ENCODE peak calls at places on chromosomes 12 and 14, in nine cellular contexts. R, Y, P, G, D, T, A, I and V are unnamed samples.

GRCh38 chr14:100336618-100337530 is 13.7 kb downstream of the SLC25A47 start:
- DNase-seq in T (peak; percentile 11), Y (no peak), R (no peak), D (no peak), A (no peak), I (no peak), P (no peak), G (no peak), V (no peak)

GRCh38 chr12:66025477-66025876 is 105.1 kb downstream of the LLPH start:
- DNase-seq in T (no peak), Y (no peak), P (no peak), A (no peak), I (no peak), G (no peak), R (no peak), D (no peak), V (no peak)

GRCh38 chr12:123854918-123855317 is 92.8 kb downstream of the DNAH10 start:
- DNase-seq in T (no peak), Y (no peak), G (peak; percentile 63), R (no peak), P (no peak), A (no peak), I (no peak), D (no peak), V (peak; percentile 32)

GRCh38 chr12:120265483-120266179 is at the start of gene PXN:
- DNase-seq in T (peak; percentile 93), P (peak; percentile 92), G (peak; percentile 98), I (peak; percentile 80), Y (peak; percentile 92), R (peak; percentile 65), A (no peak), D (peak; percentile 93), V (peak; percentile 89)

GRCh38 chr12:13277278-13277677 is 80.8 kb downstream of the EMP1 start:
- DNase-seq in I (no peak), Y (no peak), G (peak; percentile 52), R (no peak), A (no peak), P (peak; percentile 12), T (no peak), D (no peak), V (no peak)

GRCh38 chr14:105196228-105196960 is 15.3 kb upstream of the NUDT14 start:
- DNase-seq in I (no peak), R (no peak), P (peak; percentile 63), A (no peak), G (peak; percentile 89), D (no peak), T (no peak), Y (no peak), V (peak; percentile 44)

GRCh38 chr14:55807059-55807499 is 227.1 kb downstream of the KTN1 start:
- DNase-seq in A (peak; percentile 41), D (peak; percentile 93), I (peak; percentile 20), T (peak; percentile 98), G (no peak), Y (peak; percentile 85), P (no peak), R (peak; percentile 93), V (peak; percentile 96)

GRCh38 chr12:47885012-47885501 is 19.7 kb downstream of the VDR start:
- DNase-seq in R (no peak), Y (peak; percentile 82), T (no peak), P (no peak), D (no peak), I (peak; percentile 73), A (no peak), G (no peak), V (no peak)

GRCh38 chr12:93408813-93409212 is 31.1 kb downstream of the NUDT4 start:
- DNase-seq in G (no peak), Y (no peak), D (no peak), I (no peak), A (no peak), R (no peak), P (no peak), T (no peak), V (no peak)